ENCODE peak calls at places on chromosome 6, in six cellular contexts. One of them, this sample, is unnamed.

GRCh38 chr6:5302995-5303622 is 41.8 kb downstream of the FARS2 start:
- DNase-seq in tibial artery: no peak
- DNase-seq in GM23248: peak; percentile 21
- DNase-seq in vagina: no peak
- DNase-seq in cardiac muscle cell: peak; percentile 65
- DNase-seq in psoas muscle: peak; percentile 28
- DNase-seq in this sample: no peak

GRCh38 chr6:2749972-2750600 is 636 bp downstream of the MYLK4 start:
- DNase-seq in psoas muscle: peak; percentile 50
- DNase-seq in vagina: no peak
- DNase-seq in cardiac muscle cell: peak; percentile 67
- DNase-seq in tibial artery: no peak
- DNase-seq in GM23248: peak; percentile 61
- DNase-seq in this sample: no peak

GRCh38 chr6:36911946-36912555 is 26.3 kb downstream of the C6orf89 start:
- DNase-seq in GM23248: no peak
- DNase-seq in cardiac muscle cell: no peak
- DNase-seq in vagina: no peak
- DNase-seq in psoas muscle: no peak
- DNase-seq in tibial artery: no peak
- DNase-seq in this sample: no peak

GRCh38 chr6:14713008-14713452 is 532.8 kb upstream of the JARID2 start:
- DNase-seq in psoas muscle: peak; percentile 65
- DNase-seq in tibial artery: no peak
- DNase-seq in vagina: no peak
- DNase-seq in cardiac muscle cell: no peak
- DNase-seq in GM23248: peak; percentile 97
- DNase-seq in this sample: no peak

GRCh38 chr6:8435845-8436168 is 462 bp upstream of the SLC35B3 start:
- DNase-seq in psoas muscle: no peak
- DNase-seq in vagina: no peak
- DNase-seq in cardiac muscle cell: no peak
- DNase-seq in tibial artery: no peak
- DNase-seq in GM23248: no peak
- DNase-seq in this sample: no peak

GRCh38 chr6:3458706-3459421 is 2.0 kb upstream of the SLC22A23 start:
- DNase-seq in cardiac muscle cell: no peak
- DNase-seq in psoas muscle: no peak
- DNase-seq in tibial artery: no peak
- DNase-seq in vagina: no peak
- DNase-seq in GM23248: no peak
- DNase-seq in this sample: no peak

GRCh38 chr6:20746024-20746423 is 211.8 kb downstream of the CDKAL1 start:
- DNase-seq in psoas muscle: no peak
- DNase-seq in GM23248: no peak
- DNase-seq in tibial artery: no peak
- DNase-seq in vagina: no peak
- DNase-seq in cardiac muscle cell: no peak
- DNase-seq in this sample: no peak

GRCh38 chr6:16600026-16600425 is 161.2 kb downstream of the ATXN1 start:
- DNase-seq in GM23248: no peak
- DNase-seq in vagina: no peak
- DNase-seq in cardiac muscle cell: no peak
- DNase-seq in psoas muscle: no peak
- DNase-seq in tibial artery: no peak
- DNase-seq in this sample: no peak

GRCh38 chr6:33962186-33962585 is 158.4 kb upstream of the MLN start:
- DNase-seq in tibial artery: no peak
- DNase-seq in vagina: no peak
- DNase-seq in GM23248: peak; percentile 89
- DNase-seq in psoas muscle: no peak
- DNase-seq in cardiac muscle cell: no peak
- DNase-seq in this sample: no peak

GRCh38 chr6:17032595-17033591 is 69.0 kb upstream of the STMND1 start:
- DNase-seq in psoas muscle: peak; percentile 50
- DNase-seq in GM23248: peak; percentile 97
- DNase-seq in tibial artery: peak; percentile 87
- DNase-seq in cardiac muscle cell: no peak
- DNase-seq in vagina: no peak
- DNase-seq in this sample: peak; percentile 58

GRCh38 chr6:26064619-26065257 is 22.5 kb upstream of the HFE start:
- DNase-seq in psoas muscle: no peak
- DNase-seq in tibial artery: no peak
- DNase-seq in vagina: no peak
- DNase-seq in GM23248: peak; percentile 70
- DNase-seq in cardiac muscle cell: peak; percentile 54
- DNase-seq in this sample: no peak

GRCh38 chr6:170250451-170250850 is 40.4 kb downstream of the DLL1 start:
- DNase-seq in GM23248: no peak
- DNase-seq in psoas muscle: no peak
- DNase-seq in cardiac muscle cell: no peak
- DNase-seq in tibial artery: no peak
- DNase-seq in vagina: no peak
- DNase-seq in this sample: no peak

GRCh38 chr6:66508433-66508832 is 801.4 kb upstream of the EYS start:
- DNase-seq in tibial artery: no peak
- DNase-seq in GM23248: peak; percentile 0
- DNase-seq in cardiac muscle cell: no peak
- DNase-seq in psoas muscle: no peak
- DNase-seq in vagina: no peak
- DNase-seq in this sample: no peak

GRCh38 chr6:112330071-112330876 is 16.9 kb upstream of the RFPL4B start:
- DNase-seq in vagina: no peak
- DNase-seq in psoas muscle: no peak
- DNase-seq in GM23248: peak; percentile 82
- DNase-seq in cardiac muscle cell: no peak
- DNase-seq in tibial artery: no peak
- DNase-seq in this sample: no peak

DNA sequence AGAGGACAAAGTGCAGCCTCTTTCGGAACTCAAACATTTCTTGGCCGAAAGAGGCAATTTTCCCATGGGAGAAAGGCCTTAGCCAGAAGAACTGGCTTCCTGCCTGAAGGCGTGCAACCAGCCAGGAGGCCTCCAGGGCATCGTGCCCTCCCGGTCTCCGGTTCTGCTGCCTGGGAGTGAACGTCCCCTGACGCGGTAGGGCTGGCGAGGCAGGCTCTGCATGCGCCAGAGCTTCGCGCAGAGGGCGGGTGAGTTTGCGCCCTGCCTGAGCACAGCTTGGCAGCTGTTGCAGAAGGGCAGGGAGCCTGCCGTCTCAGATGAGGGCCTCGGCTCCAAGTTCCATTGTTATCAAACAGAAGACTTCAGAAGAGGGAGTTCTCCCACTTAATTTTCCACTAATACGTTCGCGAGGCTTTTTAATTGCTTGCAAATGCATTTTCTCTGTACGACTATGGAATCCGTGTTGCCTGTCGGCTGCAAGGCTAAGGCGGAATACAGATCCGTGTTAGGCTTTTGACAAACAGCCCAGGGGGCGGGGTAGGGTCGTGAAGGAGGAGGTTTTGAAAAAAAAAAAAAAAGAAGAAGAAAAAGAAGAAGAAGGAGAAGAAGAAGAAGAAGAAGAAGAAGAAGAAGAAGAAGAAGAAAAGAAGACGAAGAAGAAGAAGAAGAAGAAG is 5.5 kb upstream of the TFAP2D start:
- DNase-seq in cardiac muscle cell: no peak
- DNase-seq in psoas muscle: no peak
- DNase-seq in vagina: no peak
- DNase-seq in tibial artery: no peak
- DNase-seq in GM23248: no peak
- DNase-seq in this sample: no peak
- H3K27me3 ChIP-seq in cardiac muscle cell: peaks cover 98% of the 10 kb centered on the region
- H3K27me3 ChIP-seq in psoas muscle: peaks cover 11% of the 10 kb centered on the region
- H3K27me3 ChIP-seq in vagina: no peaks in the 10 kb centered on the region
- H3K27me3 ChIP-seq in tibial artery: no peaks in the 10 kb centered on the region
- H3K27me3 ChIP-seq in GM23248: peaks cover 4% of the 10 kb centered on the region
- H3K27me3 ChIP-seq in this sample: no peaks in the 10 kb centered on the region

GRCh38 chr6:110878751-110879539 is 4.4 kb downstream of the AMD1 start:
- DNase-seq in tibial artery: no peak
- DNase-seq in psoas muscle: no peak
- DNase-seq in vagina: no peak
- DNase-seq in cardiac muscle cell: peak; percentile 45
- DNase-seq in GM23248: peak; percentile 63
- DNase-seq in this sample: no peak
- H3K4me3 ChIP-seq in tibial artery: no peak overlapping the region
- H3K4me3 ChIP-seq in psoas muscle: peak overlapping the region; percentile 93
- H3K4me3 ChIP-seq in vagina: no peak overlapping the region
- H3K4me3 ChIP-seq in cardiac muscle cell: peak overlapping the region; percentile 7
- H3K4me3 ChIP-seq in GM23248: peak overlapping the region; percentile 39
- H3K4me3 ChIP-seq in this sample: no peak overlapping the region

DNA sequence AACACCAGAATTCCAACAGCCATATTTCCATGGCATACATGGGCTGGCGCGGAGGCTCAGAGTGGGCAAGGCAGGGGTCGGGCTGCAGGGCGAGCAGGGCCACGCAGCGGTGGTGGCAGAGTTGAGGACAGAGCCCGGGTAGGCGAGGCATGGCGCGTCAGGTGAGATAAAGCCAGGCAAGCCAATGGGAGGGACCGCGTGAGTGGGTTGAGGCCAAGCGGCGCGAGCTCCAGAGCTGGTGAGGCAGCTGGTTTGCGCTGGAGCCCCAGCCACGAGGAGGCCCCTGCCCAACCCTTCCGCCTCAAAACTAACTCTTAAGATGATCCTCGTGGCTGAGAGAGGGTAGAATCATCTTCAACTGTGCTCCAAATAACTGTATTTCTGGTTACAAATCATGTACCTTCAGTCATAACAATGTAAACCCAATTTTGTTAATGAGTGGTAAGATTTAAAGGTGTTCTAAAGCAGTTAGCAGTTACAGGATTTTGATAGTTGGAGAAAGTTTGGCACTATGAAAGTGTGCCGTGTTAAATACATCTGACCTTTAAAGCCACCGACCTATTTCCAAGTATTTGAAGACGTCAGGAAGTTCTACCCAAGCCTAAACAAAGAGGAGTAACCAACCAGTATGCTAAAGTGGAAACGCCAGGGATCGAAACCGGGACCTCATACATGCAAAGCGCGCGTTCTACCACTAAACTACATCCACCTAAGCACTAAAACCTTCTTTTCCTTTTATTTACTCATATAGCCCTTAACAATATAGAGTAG is 107.9 kb downstream of the GPX5 start:
- DNase-seq in tibial artery: no peak
- DNase-seq in psoas muscle: no peak
- DNase-seq in GM23248: no peak
- DNase-seq in vagina: no peak
- DNase-seq in cardiac muscle cell: no peak
- DNase-seq in this sample: no peak
- H3K27me3 ChIP-seq in tibial artery: no peaks in the 10 kb centered on the region
- H3K27me3 ChIP-seq in psoas muscle: peaks cover 13% of the 10 kb centered on the region
- H3K27me3 ChIP-seq in GM23248: peaks cover 40% of the 10 kb centered on the region
- H3K27me3 ChIP-seq in vagina: no peaks in the 10 kb centered on the region
- H3K27me3 ChIP-seq in cardiac muscle cell: peaks cover 6% of the 10 kb centered on the region
- H3K27me3 ChIP-seq in this sample: no peaks in the 10 kb centered on the region

GRCh38 chr6:37977715-37978114 is 158.2 kb downstream of the ZFAND3 start:
- DNase-seq in psoas muscle: no peak
- DNase-seq in tibial artery: no peak
- DNase-seq in vagina: no peak
- DNase-seq in cardiac muscle cell: no peak
- DNase-seq in GM23248: no peak
- DNase-seq in this sample: no peak

GRCh38 chr6:37981626-37982025 is 162.1 kb downstream of the ZFAND3 start:
- DNase-seq in cardiac muscle cell: no peak
- DNase-seq in vagina: no peak
- DNase-seq in GM23248: no peak
- DNase-seq in tibial artery: no peak
- DNase-seq in psoas muscle: no peak
- DNase-seq in this sample: no peak

GRCh38 chr6:37982320-37982719 is 162.8 kb downstream of the ZFAND3 start:
- DNase-seq in vagina: no peak
- DNase-seq in cardiac muscle cell: no peak
- DNase-seq in psoas muscle: no peak
- DNase-seq in GM23248: no peak
- DNase-seq in tibial artery: no peak
- DNase-seq in this sample: no peak

GRCh38 chr6:37979392-37980221 is 160.1 kb downstream of the ZFAND3 start:
- DNase-seq in psoas muscle: no peak
- DNase-seq in vagina: no peak
- DNase-seq in cardiac muscle cell: no peak
- DNase-seq in tibial artery: no peak
- DNase-seq in GM23248: no peak
- DNase-seq in this sample: no peak

DNA sequence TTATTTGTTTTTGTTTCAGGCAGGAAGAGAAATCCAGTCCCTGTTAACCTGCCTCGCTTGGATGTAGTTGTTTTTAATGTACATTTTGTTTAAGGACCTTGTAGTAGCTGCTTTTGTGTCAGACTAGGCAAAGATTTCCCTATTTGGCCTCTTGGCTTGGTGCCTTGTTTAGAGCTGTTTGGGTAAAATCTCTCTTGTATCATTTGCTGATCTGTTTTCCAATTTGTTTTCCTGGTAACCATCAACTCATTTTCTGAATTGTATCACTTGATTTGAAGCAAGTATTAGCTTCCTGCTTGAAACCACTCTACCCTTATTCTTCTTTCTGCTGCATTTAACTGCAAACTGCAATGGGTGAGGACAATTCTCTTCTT is 160.7 kb downstream of the ZFAND3 start:
- DNase-seq in cardiac muscle cell: no peak
- DNase-seq in tibial artery: no peak
- DNase-seq in GM23248: no peak
- DNase-seq in psoas muscle: no peak
- DNase-seq in vagina: no peak
- DNase-seq in this sample: no peak
- H3K4me3 ChIP-seq in cardiac muscle cell: no peak overlapping the region
- H3K4me3 ChIP-seq in tibial artery: no peak overlapping the region
- H3K4me3 ChIP-seq in GM23248: no peak overlapping the region
- H3K4me3 ChIP-seq in psoas muscle: no peak overlapping the region
- H3K4me3 ChIP-seq in vagina: no peak overlapping the region
- H3K4me3 ChIP-seq in this sample: no peak overlapping the region

GRCh38 chr6:117269649-117270120 is 4.3 kb downstream of the VGLL2 start:
- DNase-seq in GM23248: no peak
- DNase-seq in vagina: no peak
- DNase-seq in cardiac muscle cell: no peak
- DNase-seq in psoas muscle: no peak
- DNase-seq in tibial artery: no peak
- DNase-seq in this sample: no peak
- H3K27me3 ChIP-seq in GM23248: peaks cover 45% of the 10 kb centered on the region
- H3K27me3 ChIP-seq in vagina: peaks cover 9% of the 10 kb centered on the region
- H3K27me3 ChIP-seq in cardiac muscle cell: peaks cover 100% of the 10 kb centered on the region
- H3K27me3 ChIP-seq in psoas muscle: no peaks in the 10 kb centered on the region
- H3K27me3 ChIP-seq in tibial artery: no peaks in the 10 kb centered on the region
- H3K27me3 ChIP-seq in this sample: peaks cover 39% of the 10 kb centered on the region